ENCODE peak calls at places on chromosomes 1 and 21, in four cellular contexts. One of them, this sample, is unnamed.
A peak's percentile ranks its signal among the peaks of the same experiment; 100 is the strongest.

GRCh38 chr1:85438353-85438752 is 26.6 kb downstream of the DDAH1 start:
- DNase-seq in esophagus squamous epithelium: no peak
- DNase-seq in A549: no peak
- DNase-seq in ovary: no peak
- DNase-seq in this sample: no peak

GRCh38 chr1:225445644-225446297 is 17.9 kb upstream of the LBR start:
- DNase-seq in A549: no peak
- DNase-seq in esophagus squamous epithelium: no peak
- DNase-seq in ovary: no peak
- DNase-seq in this sample: no peak

GRCh38 chr1:245606157-245606725 is 451.5 kb downstream of the KIF26B start:
- DNase-seq in A549: no peak
- DNase-seq in esophagus squamous epithelium: no peak
- DNase-seq in ovary: no peak
- DNase-seq in this sample: no peak

GRCh38 chr1:179814513-179814838 is 63.1 kb downstream of the TOR1AIP2 start:
- DNase-seq in A549: no peak
- DNase-seq in ovary: peak; percentile 82
- DNase-seq in esophagus squamous epithelium: no peak
- DNase-seq in this sample: no peak

GRCh38 chr1:213989740-213990472 is 2.1 kb downstream of the PROX1 start:
- DNase-seq in esophagus squamous epithelium: no peak
- DNase-seq in ovary: no peak
- DNase-seq in A549: no peak
- DNase-seq in this sample: no peak

GRCh38 chr1:64693406-64693805 is 51.5 kb upstream of the RAVER2 start:
- DNase-seq in ovary: no peak
- DNase-seq in esophagus squamous epithelium: no peak
- DNase-seq in A549: no peak
- DNase-seq in this sample: no peak

GRCh38 chr21:21051109-21052055 is 53.2 kb downstream of the NCAM2 start:
- DNase-seq in A549: no peak
- DNase-seq in ovary: no peak
- DNase-seq in esophagus squamous epithelium: no peak
- DNase-seq in this sample: no peak

GRCh38 chr1:223776075-223776814 is 63.9 kb downstream of the CAPN2 start:
- DNase-seq in esophagus squamous epithelium: no peak
- DNase-seq in A549: peak; percentile 83
- DNase-seq in ovary: no peak
- DNase-seq in this sample: no peak

GRCh38 chr21:46115441-46116188 is 17.7 kb downstream of the COL6A2 start:
- DNase-seq in A549: no peak
- DNase-seq in esophagus squamous epithelium: no peak
- DNase-seq in ovary: no peak
- DNase-seq in this sample: no peak

GRCh38 chr21:31593161-31593560 is 66.3 kb upstream of the SOD1 start:
- DNase-seq in esophagus squamous epithelium: no peak
- DNase-seq in ovary: no peak
- DNase-seq in A549: no peak
- DNase-seq in this sample: no peak

GRCh38 chr1:94773931-94774422 is 46.2 kb upstream of the SLC44A3 start:
- DNase-seq in A549: peak; percentile 46
- DNase-seq in esophagus squamous epithelium: no peak
- DNase-seq in ovary: no peak
- DNase-seq in this sample: no peak

GRCh38 chr21:38349111-38349746 is 92.4 kb downstream of the KCNJ15 start:
- DNase-seq in ovary: no peak
- DNase-seq in esophagus squamous epithelium: no peak
- DNase-seq in A549: no peak
- DNase-seq in this sample: no peak

GRCh38 chr1:225480825-225481434 is 53.1 kb upstream of the LBR start:
- DNase-seq in A549: peak; percentile 54
- DNase-seq in ovary: no peak
- DNase-seq in esophagus squamous epithelium: no peak
- DNase-seq in this sample: peak; percentile 76

GRCh38 chr1:87501738-87502137 is 173.1 kb downstream of the LMO4 start:
- DNase-seq in esophagus squamous epithelium: no peak
- DNase-seq in ovary: no peak
- DNase-seq in A549: peak; percentile 3
- DNase-seq in this sample: no peak
- TF ChIP-seq CTCF in esophagus squamous epithelium: no peak
- TF ChIP-seq CTCF in ovary: no peak
- TF ChIP-seq CTCF in A549: no peak
- TF ChIP-seq CTCF in this sample: no peak

GRCh38 chr1:57638239-57638638 is 214.4 kb upstream of the DAB1 start:
- DNase-seq in esophagus squamous epithelium: no peak
- DNase-seq in ovary: no peak
- DNase-seq in A549: no peak
- DNase-seq in this sample: no peak
- TF ChIP-seq POLR2A in esophagus squamous epithelium: no peak
- TF ChIP-seq POLR2A in ovary: no peak
- TF ChIP-seq POLR2A in A549: no peak
- TF ChIP-seq POLR2A in this sample: no peak

GRCh38 chr1:80472145-80472544 is 1328.6 kb upstream of the ADGRL2 start:
- DNase-seq in A549: no peak
- DNase-seq in ovary: no peak
- DNase-seq in esophagus squamous epithelium: no peak
- DNase-seq in this sample: no peak

DNA sequence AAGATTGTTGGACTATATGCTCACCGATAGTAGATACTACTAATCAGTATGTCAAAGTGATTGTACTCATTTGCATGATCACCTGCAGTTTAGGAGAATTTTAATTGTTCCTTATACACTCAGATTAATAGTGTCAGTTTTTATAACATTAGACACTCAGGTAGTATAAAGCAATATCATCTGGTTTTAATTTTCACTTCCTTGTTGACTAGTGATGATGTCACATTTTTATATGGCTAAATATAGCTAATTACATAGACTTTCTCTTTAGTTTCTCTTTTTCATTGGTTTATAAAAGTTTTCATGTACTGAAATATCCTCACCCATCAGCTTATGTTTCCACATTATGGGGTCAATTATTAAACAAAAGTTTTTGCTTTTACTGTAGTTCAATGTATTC is 1332.4 kb upstream of the ADGRL2 start:
- DNase-seq in A549: no peak
- DNase-seq in esophagus squamous epithelium: no peak
- DNase-seq in ovary: no peak
- DNase-seq in this sample: no peak
- TF ChIP-seq CTCF in A549: no peak
- TF ChIP-seq CTCF in esophagus squamous epithelium: no peak
- TF ChIP-seq CTCF in ovary: no peak
- TF ChIP-seq CTCF in this sample: no peak

GRCh38 chr1:23562138-23562819 is 3.0 kb upstream of the ID3 start:
- DNase-seq in esophagus squamous epithelium: peak; percentile 34
- DNase-seq in A549: peak; percentile 95
- DNase-seq in ovary: peak; percentile 91
- DNase-seq in this sample: peak; percentile 93
- TF ChIP-seq POLR2A in esophagus squamous epithelium: peak; percentile 49
- TF ChIP-seq POLR2A in A549: no peak
- TF ChIP-seq POLR2A in ovary: peak; percentile 47
- TF ChIP-seq POLR2A in this sample: no peak

GRCh38 chr1:6373961-6374720 is 19.4 kb downstream of the ACOT7 start:
- DNase-seq in A549: no peak
- DNase-seq in ovary: no peak
- DNase-seq in esophagus squamous epithelium: no peak
- DNase-seq in this sample: peak; percentile 61

GRCh38 chr1:6380037-6380436 is 13.5 kb downstream of the ACOT7 start:
- DNase-seq in ovary: no peak
- DNase-seq in esophagus squamous epithelium: no peak
- DNase-seq in A549: no peak
- DNase-seq in this sample: no peak

GRCh38 chr1:6384135-6384534 is 9.4 kb downstream of the ACOT7 start:
- DNase-seq in esophagus squamous epithelium: no peak
- DNase-seq in ovary: no peak
- DNase-seq in A549: no peak
- DNase-seq in this sample: no peak

GRCh38 chr1:6378096-6378746 is 15.3 kb downstream of the ACOT7 start:
- DNase-seq in ovary: no peak
- DNase-seq in esophagus squamous epithelium: no peak
- DNase-seq in A549: no peak
- DNase-seq in this sample: no peak
- TF ChIP-seq CTCF in ovary: no peak
- TF ChIP-seq CTCF in esophagus squamous epithelium: no peak
- TF ChIP-seq CTCF in A549: peak; percentile 19
- TF ChIP-seq CTCF in this sample: no peak

GRCh38 chr1:28668191-28668955 is at the start of gene GMEB1:
- DNase-seq in esophagus squamous epithelium: peak; percentile 28
- DNase-seq in ovary: peak; percentile 90
- DNase-seq in A549: peak; percentile 87
- DNase-seq in this sample: peak; percentile 91
- TF ChIP-seq POLR2A in esophagus squamous epithelium: no peak
- TF ChIP-seq POLR2A in ovary: no peak
- TF ChIP-seq POLR2A in A549: no peak
- TF ChIP-seq POLR2A in this sample: no peak

DNA sequence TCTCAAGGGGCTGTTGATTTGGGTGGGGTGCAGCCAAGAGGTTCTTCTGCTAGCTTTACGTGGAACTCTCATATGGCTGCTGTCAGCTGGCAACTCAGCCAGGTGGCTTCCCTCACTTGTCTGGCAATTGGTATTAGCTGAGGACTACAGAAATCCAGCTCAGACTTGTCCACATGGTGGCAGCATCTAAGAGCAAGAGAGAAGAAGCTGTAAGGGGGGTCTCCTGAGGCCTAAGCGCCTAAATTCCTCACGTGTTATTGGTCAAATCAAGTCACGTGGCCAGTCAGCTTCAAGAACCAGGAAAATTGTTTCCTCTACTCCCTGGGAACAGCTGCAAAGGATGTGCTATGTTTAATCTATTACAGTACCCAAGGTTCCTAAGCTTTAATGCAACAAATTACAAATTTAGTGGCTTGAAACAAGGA is 4.2 kb upstream of the DYRK3 start:
- DNase-seq in esophagus squamous epithelium: peak; percentile 11
- DNase-seq in ovary: peak; percentile 64
- DNase-seq in A549: peak; percentile 94
- DNase-seq in this sample: peak; percentile 55
- TF ChIP-seq CTCF in esophagus squamous epithelium: peak; percentile 5
- TF ChIP-seq CTCF in ovary: no peak
- TF ChIP-seq CTCF in A549: peak; percentile 63
- TF ChIP-seq CTCF in this sample: peak; percentile 45

GRCh38 chr21:37071561-37072238 is 1.2 kb downstream of the PIGP start:
- DNase-seq in esophagus squamous epithelium: no peak
- DNase-seq in A549: peak; percentile 70
- DNase-seq in ovary: peak; percentile 69
- DNase-seq in this sample: peak; percentile 37
- TF ChIP-seq POLR2A in esophagus squamous epithelium: peak; percentile 43
- TF ChIP-seq POLR2A in A549: no peak
- TF ChIP-seq POLR2A in ovary: peak; percentile 49
- TF ChIP-seq POLR2A in this sample: no peak

GRCh38 chr1:152018537-152018936 is 18.3 kb downstream of the S100A11 start:
- DNase-seq in esophagus squamous epithelium: no peak
- DNase-seq in ovary: no peak
- DNase-seq in A549: peak; percentile 42
- DNase-seq in this sample: no peak
- TF ChIP-seq CTCF in esophagus squamous epithelium: no peak
- TF ChIP-seq CTCF in ovary: no peak
- TF ChIP-seq CTCF in A549: peak; percentile 31
- TF ChIP-seq CTCF in this sample: no peak

GRCh38 chr1:145922266-145922665 is 3.7 kb upstream of the PEX11B start:
- DNase-seq in esophagus squamous epithelium: no peak
- DNase-seq in ovary: no peak
- DNase-seq in A549: no peak
- DNase-seq in this sample: no peak

GRCh38 chr1:145917595-145917994 is 922 bp downstream of the PEX11B start:
- DNase-seq in A549: no peak
- DNase-seq in ovary: no peak
- DNase-seq in esophagus squamous epithelium: no peak
- DNase-seq in this sample: no peak

GRCh38 chr1:145916745-145917144 is 1.8 kb downstream of the PEX11B start:
- DNase-seq in ovary: no peak
- DNase-seq in esophagus squamous epithelium: no peak
- DNase-seq in A549: no peak
- DNase-seq in this sample: no peak

GRCh38 chr1:145918992-145919939 is 749 bp upstream of the PEX11B start:
- DNase-seq in ovary: peak; percentile 79
- DNase-seq in A549: peak; percentile 47
- DNase-seq in esophagus squamous epithelium: no peak
- DNase-seq in this sample: peak; percentile 73

DNA sequence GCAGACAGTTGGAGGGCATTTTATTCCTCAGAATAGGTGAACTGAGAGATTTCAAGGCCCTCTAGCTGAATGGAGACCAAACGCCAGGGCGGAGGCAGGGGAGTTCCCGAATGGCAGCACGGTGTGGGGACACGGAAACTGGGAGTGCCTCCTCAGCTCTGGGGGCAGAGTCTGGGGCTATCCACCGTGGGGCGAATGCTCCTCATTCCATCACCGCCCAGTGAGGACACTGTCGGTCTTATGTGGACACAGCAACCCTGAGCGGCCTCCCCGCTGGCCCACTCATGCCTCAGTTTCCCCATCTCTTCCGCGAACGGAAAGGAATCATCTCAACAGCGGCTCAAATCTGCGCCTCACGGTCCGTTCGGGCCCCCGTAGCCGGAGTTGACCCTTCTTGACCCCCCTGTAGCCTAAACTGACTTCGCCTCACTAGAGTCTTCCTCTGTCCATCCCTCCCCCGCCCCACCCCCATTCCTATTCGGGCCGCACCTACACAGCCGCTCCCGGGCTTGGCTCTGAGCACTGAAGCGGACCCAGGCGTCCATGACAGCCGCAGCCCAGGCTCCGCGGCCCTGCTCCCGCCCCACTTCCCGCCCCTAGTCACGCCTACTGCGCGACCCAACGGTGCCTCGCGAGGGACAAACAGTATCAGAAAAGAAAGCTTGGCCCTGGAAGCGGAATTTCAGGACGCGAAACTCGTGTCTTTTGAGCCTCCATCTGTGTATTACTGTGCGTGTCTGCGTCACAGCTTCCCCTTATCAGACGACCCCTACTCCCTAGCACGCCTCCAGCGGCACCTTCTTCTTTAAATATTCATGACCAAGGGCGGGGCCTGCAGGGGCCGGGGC is at the start of gene PEX11B:
- DNase-seq in A549: peak; percentile 89
- DNase-seq in ovary: peak; percentile 93
- DNase-seq in esophagus squamous epithelium: peak; percentile 74
- DNase-seq in this sample: peak; percentile 91
- TF ChIP-seq POLR2A in A549: peak; percentile 45
- TF ChIP-seq POLR2A in ovary: peak; percentile 53
- TF ChIP-seq POLR2A in esophagus squamous epithelium: peak; percentile 67
- TF ChIP-seq POLR2A in this sample: no peak

This sample was measured in stomach.